ENCODE peak calls at places on chromosomes 6 and 20, in four cellular contexts. Y is stimulated activated CD4-positive, alpha-beta T cell treated with anti-CD3 and anti-CD28 coated beads, Interleukin-2, amount 100 ng/mL, for 48 hours; S is NCI-H1436; F is T-helper 1 cell. E is an unnamed sample.

GRCh38 chr6:127460465-127460864 is 1.3 kb upstream of the KIAA0408 start:
- DNase-seq in Y (no peak), S (no peak), F (no peak), E (no peak)

GRCh38 chr6:1485678-1486077 is 96.3 kb downstream of the FOXF2 start:
- DNase-seq in Y (no peak), S (no peak), F (no peak), E (no peak)

GRCh38 chr20:48995599-48995998 is 50.5 kb upstream of the CSE1L start:
- DNase-seq in Y (no peak), S (peak), F (no peak), E (peak)

GRCh38 chr20:48578397-48579098 is 249.3 kb downstream of the PREX1 start:
- DNase-seq in Y (no peak), S (no peak), F (no peak), E (no peak)

GRCh38 chr6:12246900-12247299 is 43.3 kb upstream of the EDN1 start:
- DNase-seq in Y (no peak), S (no peak), F (no peak), E (no peak)

GRCh38 chr6:32837651-32838113 is 857 bp downstream of the TAP2 start:
- DNase-seq in Y (no peak), S (no peak), F (no peak), E (no peak)

GRCh38 chr6:137884428-137884827 is 17.4 kb downstream of the TNFAIP3 start:
- DNase-seq in F (no peak), Y (no peak), S (no peak), E (no peak)

GRCh38 chr6:74320715-74321114 is 624.7 kb downstream of the CD109 start:
- DNase-seq in S (no peak), Y (no peak), F (no peak), E (no peak)

GRCh38 chr6:56246544-56246940 is 838 bp downstream of the COL21A1 start:
- DNase-seq in F (no peak), S (no peak), Y (no peak), E (no peak)

GRCh38 chr6:109031416-109031815 is 63.2 kb downstream of the SESN1 start:
- DNase-seq in S (no peak), F (no peak), Y (no peak), E (peak)

GRCh38 chr6:71879016-71879415 is 7.3 kb upstream of the RIMS1 start:
- DNase-seq in S (no peak), Y (no peak), F (no peak), E (no peak)

GRCh38 chr6:125995972-125996580 is 9.7 kb downstream of the TRMT11 start:
- DNase-seq in S (peak), F (peak), Y (peak), E (peak)

GRCh38 chr20:47205577-47206123 is 150.8 kb downstream of the ZMYND8 start:
- DNase-seq in F (no peak), Y (no peak), S (peak), E (no peak)

E was measured in NCI-H2227 treated with DMSO at 0.1 percent for 48 hours.